ENCODE peak calls at places on chromosomes 7 and 10, in six cellular contexts. W is nucleus accumbens; P is thyroid gland; E is T-helper 2 cell treated with Interferon-gamma antibody and Interleukin-4, amounts not matched to agents 5 μg/mL and 100 μg/mL, for 36 hours; M is NCI-H2081; X is mesothelial cell of epicardium. H is an unnamed sample.

GRCh38 chr7:99013266-99014112 is 130.4 kb downstream of the SMURF1 start:
- DNase-seq in W (no peak), E (no peak), M (no peak), X (no peak), P (peak), H (no peak)

GRCh38 chr10:71608863-71609768 is 110.5 kb downstream of the C10orf105 start:
- DNase-seq in W (peak), M (peak), X (peak), E (peak), P (peak), H (peak)

GRCh38 chr7:44393238-44394111 is 68.1 kb upstream of the CAMK2B start:
- DNase-seq in X (peak), P (no peak), W (no peak), M (no peak), E (no peak), H (no peak)

GRCh38 chr10:124000792-124001201 is 92.6 kb downstream of the CHST15 start:
- DNase-seq in M (no peak), W (no peak), E (no peak), X (no peak), P (no peak), H (no peak)

GRCh38 chr7:55060690-55061414 is 42.0 kb downstream of the EGFR start:
- DNase-seq in X (no peak), P (no peak), M (peak), E (no peak), W (no peak), H (no peak)

GRCh38 chr10:63712717-63713115 is 191.5 kb downstream of the REEP3 start:
- DNase-seq in W (no peak), P (no peak), M (no peak), E (no peak), X (no peak), H (no peak)

GRCh38 chr7:39617010-39617409 is 6.4 kb upstream of the RALA start:
- DNase-seq in E (no peak), X (no peak), M (no peak), W (no peak), P (no peak), H (no peak)

GRCh38 chr7:75866129-75866496 is 12.7 kb upstream of the RHBDD2 start:
- DNase-seq in W (no peak), E (no peak), X (no peak), M (no peak), P (no peak), H (no peak)

GRCh38 chr7:5667391-5667790 is 114.1 kb downstream of the RNF216 start:
- DNase-seq in P (no peak), W (no peak), M (no peak), E (no peak), X (no peak), H (no peak)

GRCh38 chr10:23171232-23171876 is 20.8 kb upstream of the PTF1A start:
- DNase-seq in X (peak), W (no peak), M (no peak), E (no peak), P (peak), H (no peak)

GRCh38 chr7:5694221-5694754 is 87.2 kb downstream of the RNF216 start:
- DNase-seq in X (no peak), M (no peak), E (no peak), W (no peak), P (no peak), H (no peak)

GRCh38 chr10:49650724-49651034 is 28.8 kb upstream of the C10orf53 start:
- DNase-seq in M (no peak), X (peak), E (no peak), W (no peak), P (no peak), H (no peak)

GRCh38 chr10:91296471-91296870 is 76.0 kb downstream of the PCGF5 start:
- DNase-seq in E (no peak), P (no peak), X (no peak), W (no peak), M (peak), H (no peak)

GRCh38 chr10:72039377-72039776 is 49.0 kb downstream of the SPOCK2 start:
- DNase-seq in X (no peak), E (no peak), W (no peak), P (no peak), M (no peak), H (no peak)

GRCh38 chr7:121103091-121103490 is 114.6 kb downstream of the CPED1 start:
- DNase-seq in P (no peak), W (no peak), X (no peak), M (no peak), E (no peak), H (no peak)

GRCh38 chr10:126186746-126187145 is 201.5 kb downstream of the ADAM12 start:
- DNase-seq in W (no peak), M (no peak), P (no peak), X (no peak), E (no peak), H (no peak)

GRCh38 chr10:77605466-77605865 is 32.1 kb downstream of the KCNMA1 start:
- DNase-seq in E (no peak), W (no peak), P (no peak), X (no peak), M (no peak), H (no peak)

GRCh38 chr10:45454262-45454661 is 80.2 kb downstream of the ALOX5 start:
- DNase-seq in E (no peak), M (no peak), P (no peak), W (no peak), X (no peak), H (no peak)

GRCh38 chr7:110871856-110872255 is 219.1 kb upstream of the LRRN3 start:
- DNase-seq in P (no peak), E (no peak), X (no peak), M (no peak), W (no peak), H (no peak)

GRCh38 chr7:151429555-151430331 is 10.2 kb downstream of the CRYGN start:
- DNase-seq in W (no peak), X (no peak), E (peak), P (peak), M (peak), H (no peak)

GRCh38 chr7:94183289-94183749 is 179.2 kb upstream of the BET1 start:
- DNase-seq in W (no peak), M (no peak), X (no peak), P (no peak), E (no peak), H (no peak)

GRCh38 chr7:116455009-116455408 is 44.5 kb upstream of the CAV2 start:
- DNase-seq in P (no peak), X (no peak), M (no peak), E (no peak), W (no peak), H (no peak)

GRCh38 chr7:44549457-44549856 is 8.3 kb upstream of the NPC1L1 start:
- DNase-seq in X (no peak), P (no peak), W (no peak), M (no peak), E (no peak), H (no peak)

GRCh38 chr7:95874541-95875265 is 102.3 kb downstream of the DYNC1I1 start:
- DNase-seq in X (no peak), M (no peak), P (no peak), E (no peak), W (no peak), H (no peak)

GRCh38 chr7:81503771-81504170 is 266.1 kb downstream of the HGF start:
- DNase-seq in E (no peak), P (no peak), W (no peak), X (no peak), M (no peak), H (no peak)

GRCh38 chr10:77801474-77802238 is 124.9 kb downstream of the DLG5 start:
- DNase-seq in E (peak), M (no peak), P (no peak), X (no peak), W (no peak), H (no peak)

GRCh38 chr10:12839349-12839927 is 162.1 kb downstream of the CCDC3 start:
- DNase-seq in X (no peak), E (no peak), M (no peak), P (no peak), W (no peak), H (no peak)

GRCh38 chr7:40298421-40298820 is 163.6 kb downstream of the SUGCT start:
- DNase-seq in E (no peak), W (no peak), M (no peak), P (no peak), X (no peak), H (no peak)

GRCh38 chr10:121078672-121079102 is 227.5 kb downstream of the WDR11 start:
- DNase-seq in E (no peak), P (no peak), M (no peak), X (peak), W (no peak), H (no peak)

GRCh38 chr10:132450825-132451505 is 54.0 kb downstream of the PWWP2B start:
- DNase-seq in E (no peak), W (no peak), P (no peak), M (no peak), X (no peak), H (no peak)

GRCh38 chr10:63713191-63714144 is 192.3 kb downstream of the REEP3 start:
- DNase-seq in M (peak), X (peak), P (peak), E (no peak), W (no peak), H (peak)